ENCODE peak calls at places on chromosome 4, in eight cellular contexts. Q is effector CD8-positive, alpha-beta T cell; M is central memory CD8-positive, alpha-beta T cell; P is sciatic nerve; L is AG08395; X is NCI-H2029 treated with DMSO at 0.1 percent for 48 hours; T is iris pigment epithelial cell; G is NCI-H1105. A is an unnamed sample.

GRCh38 chr4:112289407-112290253 is 3.9 kb upstream of the TIFA start:
- DNase-seq in G (no peak), X (no peak), P (no peak), M (no peak), T (no peak), Q (no peak), L (no peak), A (no peak)

GRCh38 chr4:146478009-146478408 is 43.7 kb downstream of the SLC10A7 start:
- DNase-seq in Q (no peak), X (no peak), G (no peak), T (no peak), L (no peak), M (no peak), P (no peak), A (no peak)

GRCh38 chr4:76016383-76016782 is 6.9 kb downstream of the CXCL10 start:
- DNase-seq in P (no peak), T (no peak), M (no peak), G (no peak), L (no peak), Q (no peak), X (no peak), A (peak)

GRCh38 chr4:823093-823760 is 2.7 kb downstream of the CPLX1 start:
- DNase-seq in P (no peak), G (no peak), T (no peak), X (no peak), Q (no peak), L (no peak), M (no peak), A (no peak)

GRCh38 chr4:157804986-157805385 is 367.8 kb downstream of the GASK1B start:
- DNase-seq in P (no peak), Q (no peak), M (no peak), G (no peak), X (no peak), L (no peak), T (peak), A (no peak)

GRCh38 chr4:20254517-20255250 is 3.0 kb downstream of the SLIT2 start:
- DNase-seq in M (no peak), Q (no peak), P (peak), T (peak), X (no peak), G (no peak), L (peak), A (no peak)

GRCh38 chr4:24104173-24104572 is 214.3 kb upstream of the PPARGC1A start:
- DNase-seq in Q (no peak), X (peak), T (peak), M (no peak), G (no peak), L (no peak), P (no peak), A (no peak)

GRCh38 chr4:3145251-3145908 is 70.9 kb downstream of the HTT start:
- DNase-seq in P (no peak), Q (no peak), L (peak), G (no peak), X (no peak), T (peak), M (no peak), A (no peak)

GRCh38 chr4:8694651-8695151 is 102.1 kb downstream of the CPZ start:
- DNase-seq in M (no peak), T (no peak), G (no peak), Q (no peak), P (no peak), X (no peak), L (no peak), A (no peak)

GRCh38 chr4:103204114-103204513 is 6.0 kb upstream of the CENPE start:
- DNase-seq in L (no peak), X (no peak), Q (no peak), P (no peak), M (no peak), G (no peak), T (no peak), A (peak)

GRCh38 chr4:139655116-139655515 is 10.5 kb upstream of the MGST2 start:
- DNase-seq in M (no peak), G (no peak), L (peak), P (no peak), Q (no peak), X (no peak), T (peak), A (peak)

GRCh38 chr4:22454955-22455354 is 60.9 kb downstream of the ADGRA3 start:
- DNase-seq in T (no peak), Q (no peak), X (no peak), M (no peak), L (no peak), P (no peak), G (no peak), A (no peak)

GRCh38 chr4:114364857-114365256 is 233.8 kb upstream of the UGT8 start:
- DNase-seq in X (no peak), Q (no peak), M (no peak), P (no peak), L (peak), G (no peak), T (peak), A (no peak)

GRCh38 chr4:171639540-171639939 is 173.7 kb upstream of the GALNTL6 start:
- DNase-seq in M (no peak), P (no peak), Q (no peak), L (no peak), X (no peak), T (no peak), G (no peak), A (no peak)

GRCh38 chr4:112099701-112100289 is 45.5 kb upstream of the FAM241A start:
- DNase-seq in G (peak), M (no peak), P (no peak), L (peak), Q (no peak), X (peak), T (peak), A (peak)

GRCh38 chr4:153434190-153434589 is 32.0 kb upstream of the TMEM131L start:
- DNase-seq in P (no peak), T (no peak), G (no peak), Q (no peak), M (no peak), X (no peak), L (no peak), A (no peak)

GRCh38 chr4:18075823-18076433 is 54.4 kb upstream of the LCORL start:
- DNase-seq in Q (peak), L (no peak), T (no peak), X (peak), P (no peak), M (no peak), G (no peak), A (peak)

GRCh38 chr4:152165146-152165545 is 370.7 kb downstream of the FBXW7 start:
- DNase-seq in P (no peak), L (no peak), G (no peak), X (no peak), M (no peak), T (no peak), Q (no peak), A (no peak)

GRCh38 chr4:6986781-6987565 is 56.2 kb upstream of the TADA2B start:
- DNase-seq in T (peak), Q (peak), X (peak), P (peak), M (peak), L (peak), G (peak), A (peak)

GRCh38 chr4:78058591-78059523 is 1.7 kb downstream of the FRAS1 start:
- DNase-seq in M (no peak), G (peak), Q (no peak), L (peak), X (peak), T (peak), P (peak), A (no peak)

GRCh38 chr4:82044141-82044993 is 329.4 kb downstream of the HNRNPD start:
- DNase-seq in T (peak), M (no peak), X (peak), G (peak), P (peak), L (peak), Q (no peak), A (no peak)

GRCh38 chr4:25172964-25173917 is 13.0 kb upstream of the SEPSECS start:
- DNase-seq in T (peak), G (no peak), M (no peak), L (peak), P (no peak), Q (no peak), X (no peak), A (no peak)

GRCh38 chr4:168784786-168785461 is 225.1 kb downstream of the CBR4 start:
- DNase-seq in X (no peak), M (no peak), Q (no peak), L (no peak), T (no peak), P (no peak), G (no peak), A (no peak)

GRCh38 chr4:88732714-88733368 is 35.2 kb upstream of the NAP1L5 start:
- DNase-seq in T (no peak), P (no peak), Q (no peak), G (no peak), X (no peak), L (no peak), M (no peak), A (no peak)

GRCh38 chr4:18593297-18594002 is 571.9 kb upstream of the LCORL start:
- DNase-seq in Q (peak), X (peak), G (peak), L (peak), P (peak), T (peak), M (peak), A (peak)

GRCh38 chr4:99323761-99324160 is 2.6 kb upstream of the ADH1B start:
- DNase-seq in G (no peak), Q (no peak), X (no peak), M (no peak), L (peak), T (peak), P (no peak), A (no peak)

A was measured in RPMI8226.